ENCODE peak calls at places on chromosomes 2 and 18, in eight cellular contexts. One of them, this sample, is unnamed.

GRCh38 chr2:156341482-156342251 is 9.1 kb upstream of the NR4A2 start:
- DNase-seq in hepatocyte: peak
- DNase-seq in heart right ventricle: peak
- DNase-seq in MG63: peak
- DNase-seq in T-helper 1 cell: peak
- DNase-seq in memory B cell: peak
- DNase-seq in activated CD4-positive, alpha-beta memory T cell treated with anti-CD3 and anti-CD28 coated beads for 36 hours: peak
- DNase-seq in naive thymus-derived CD8-positive, alpha-beta T cell: peak
- DNase-seq in this sample: peak

GRCh38 chr2:16613475-16613874 is 52.2 kb downstream of the CYRIA start:
- DNase-seq in T-helper 1 cell: no peak
- DNase-seq in hepatocyte: peak
- DNase-seq in heart right ventricle: no peak
- DNase-seq in memory B cell: peak
- DNase-seq in naive thymus-derived CD8-positive, alpha-beta T cell: no peak
- DNase-seq in activated CD4-positive, alpha-beta memory T cell treated with anti-CD3 and anti-CD28 coated beads for 36 hours: no peak
- DNase-seq in MG63: no peak
- DNase-seq in this sample: no peak

GRCh38 chr2:127843677-127844076 is 14.3 kb downstream of the POLR2D start:
- DNase-seq in naive thymus-derived CD8-positive, alpha-beta T cell: no peak
- DNase-seq in hepatocyte: no peak
- DNase-seq in heart right ventricle: no peak
- DNase-seq in activated CD4-positive, alpha-beta memory T cell treated with anti-CD3 and anti-CD28 coated beads for 36 hours: no peak
- DNase-seq in MG63: no peak
- DNase-seq in T-helper 1 cell: no peak
- DNase-seq in memory B cell: no peak
- DNase-seq in this sample: no peak

GRCh38 chr18:59715966-59716369 is 18.7 kb upstream of the CCBE1 start:
- DNase-seq in hepatocyte: no peak
- DNase-seq in naive thymus-derived CD8-positive, alpha-beta T cell: no peak
- DNase-seq in heart right ventricle: no peak
- DNase-seq in MG63: peak
- DNase-seq in memory B cell: no peak
- DNase-seq in activated CD4-positive, alpha-beta memory T cell treated with anti-CD3 and anti-CD28 coated beads for 36 hours: no peak
- DNase-seq in T-helper 1 cell: no peak
- DNase-seq in this sample: peak

GRCh38 chr2:153766415-153766814 is 105.3 kb upstream of the GALNT13 start:
- DNase-seq in T-helper 1 cell: no peak
- DNase-seq in hepatocyte: no peak
- DNase-seq in heart right ventricle: no peak
- DNase-seq in MG63: no peak
- DNase-seq in memory B cell: no peak
- DNase-seq in activated CD4-positive, alpha-beta memory T cell treated with anti-CD3 and anti-CD28 coated beads for 36 hours: no peak
- DNase-seq in naive thymus-derived CD8-positive, alpha-beta T cell: no peak
- DNase-seq in this sample: no peak

GRCh38 chr18:26405190-26405781 is 143.1 kb downstream of the KCTD1 start:
- DNase-seq in T-helper 1 cell: no peak
- DNase-seq in heart right ventricle: peak
- DNase-seq in naive thymus-derived CD8-positive, alpha-beta T cell: no peak
- DNase-seq in activated CD4-positive, alpha-beta memory T cell treated with anti-CD3 and anti-CD28 coated beads for 36 hours: peak
- DNase-seq in hepatocyte: peak
- DNase-seq in MG63: peak
- DNase-seq in memory B cell: no peak
- DNase-seq in this sample: peak

GRCh38 chr18:9708882-9709877 is 1.1 kb downstream of the RAB31 start:
- DNase-seq in naive thymus-derived CD8-positive, alpha-beta T cell: no peak
- DNase-seq in hepatocyte: peak
- DNase-seq in memory B cell: peak
- DNase-seq in activated CD4-positive, alpha-beta memory T cell treated with anti-CD3 and anti-CD28 coated beads for 36 hours: peak
- DNase-seq in T-helper 1 cell: no peak
- DNase-seq in heart right ventricle: peak
- DNase-seq in MG63: no peak
- DNase-seq in this sample: peak

GRCh38 chr2:195612515-195613495 is 44.2 kb upstream of the SLC39A10 start:
- DNase-seq in hepatocyte: peak
- DNase-seq in memory B cell: no peak
- DNase-seq in naive thymus-derived CD8-positive, alpha-beta T cell: no peak
- DNase-seq in T-helper 1 cell: no peak
- DNase-seq in MG63: no peak
- DNase-seq in activated CD4-positive, alpha-beta memory T cell treated with anti-CD3 and anti-CD28 coated beads for 36 hours: no peak
- DNase-seq in heart right ventricle: no peak
- DNase-seq in this sample: peak

GRCh38 chr18:10139783-10140410 is 226.1 kb downstream of the VAPA start:
- DNase-seq in memory B cell: no peak
- DNase-seq in heart right ventricle: no peak
- DNase-seq in naive thymus-derived CD8-positive, alpha-beta T cell: no peak
- DNase-seq in hepatocyte: peak
- DNase-seq in MG63: no peak
- DNase-seq in activated CD4-positive, alpha-beta memory T cell treated with anti-CD3 and anti-CD28 coated beads for 36 hours: no peak
- DNase-seq in T-helper 1 cell: no peak
- DNase-seq in this sample: peak

GRCh38 chr2:120605231-120605935 is 130.3 kb upstream of the GLI2 start:
- DNase-seq in heart right ventricle: no peak
- DNase-seq in MG63: no peak
- DNase-seq in T-helper 1 cell: no peak
- DNase-seq in memory B cell: no peak
- DNase-seq in hepatocyte: no peak
- DNase-seq in naive thymus-derived CD8-positive, alpha-beta T cell: no peak
- DNase-seq in activated CD4-positive, alpha-beta memory T cell treated with anti-CD3 and anti-CD28 coated beads for 36 hours: no peak
- DNase-seq in this sample: no peak

GRCh38 chr18:35756506-35757117 is 175.1 kb downstream of the GALNT1 start:
- DNase-seq in memory B cell: peak
- DNase-seq in activated CD4-positive, alpha-beta memory T cell treated with anti-CD3 and anti-CD28 coated beads for 36 hours: peak
- DNase-seq in MG63: peak
- DNase-seq in naive thymus-derived CD8-positive, alpha-beta T cell: peak
- DNase-seq in hepatocyte: peak
- DNase-seq in T-helper 1 cell: peak
- DNase-seq in heart right ventricle: no peak
- DNase-seq in this sample: peak

GRCh38 chr2:128091691-128092050 is 671 bp downstream of the UGGT1 start:
- DNase-seq in heart right ventricle: no peak
- DNase-seq in naive thymus-derived CD8-positive, alpha-beta T cell: peak
- DNase-seq in activated CD4-positive, alpha-beta memory T cell treated with anti-CD3 and anti-CD28 coated beads for 36 hours: peak
- DNase-seq in memory B cell: no peak
- DNase-seq in T-helper 1 cell: no peak
- DNase-seq in MG63: no peak
- DNase-seq in hepatocyte: no peak
- DNase-seq in this sample: no peak

GRCh38 chr2:120702061-120702460 is 33.6 kb upstream of the GLI2 start:
- DNase-seq in MG63: no peak
- DNase-seq in naive thymus-derived CD8-positive, alpha-beta T cell: no peak
- DNase-seq in activated CD4-positive, alpha-beta memory T cell treated with anti-CD3 and anti-CD28 coated beads for 36 hours: no peak
- DNase-seq in T-helper 1 cell: no peak
- DNase-seq in heart right ventricle: no peak
- DNase-seq in memory B cell: no peak
- DNase-seq in hepatocyte: no peak
- DNase-seq in this sample: no peak

GRCh38 chr2:195498176-195498575 is 158.8 kb upstream of the SLC39A10 start:
- DNase-seq in hepatocyte: peak
- DNase-seq in MG63: peak
- DNase-seq in activated CD4-positive, alpha-beta memory T cell treated with anti-CD3 and anti-CD28 coated beads for 36 hours: peak
- DNase-seq in T-helper 1 cell: peak
- DNase-seq in memory B cell: peak
- DNase-seq in heart right ventricle: no peak
- DNase-seq in naive thymus-derived CD8-positive, alpha-beta T cell: peak
- DNase-seq in this sample: no peak

GRCh38 chr2:95305341-95306058 is 8.4 kb downstream of the KCNIP3 start:
- DNase-seq in activated CD4-positive, alpha-beta memory T cell treated with anti-CD3 and anti-CD28 coated beads for 36 hours: no peak
- DNase-seq in naive thymus-derived CD8-positive, alpha-beta T cell: no peak
- DNase-seq in memory B cell: no peak
- DNase-seq in MG63: peak
- DNase-seq in T-helper 1 cell: no peak
- DNase-seq in heart right ventricle: no peak
- DNase-seq in hepatocyte: no peak
- DNase-seq in this sample: no peak

GRCh38 chr2:189798312-189799029 is 14.2 kb downstream of the PMS1 start:
- DNase-seq in memory B cell: no peak
- DNase-seq in activated CD4-positive, alpha-beta memory T cell treated with anti-CD3 and anti-CD28 coated beads for 36 hours: no peak
- DNase-seq in MG63: no peak
- DNase-seq in T-helper 1 cell: no peak
- DNase-seq in naive thymus-derived CD8-positive, alpha-beta T cell: no peak
- DNase-seq in heart right ventricle: no peak
- DNase-seq in hepatocyte: peak
- DNase-seq in this sample: no peak

GRCh38 chr2:188798159-188798558 is 176.0 kb upstream of the COL3A1 start:
- DNase-seq in T-helper 1 cell: no peak
- DNase-seq in activated CD4-positive, alpha-beta memory T cell treated with anti-CD3 and anti-CD28 coated beads for 36 hours: no peak
- DNase-seq in memory B cell: no peak
- DNase-seq in naive thymus-derived CD8-positive, alpha-beta T cell: no peak
- DNase-seq in heart right ventricle: no peak
- DNase-seq in MG63: peak
- DNase-seq in hepatocyte: peak
- DNase-seq in this sample: no peak

GRCh38 chr2:12167525-12168317 is 421.3 kb downstream of the LPIN1 start:
- DNase-seq in heart right ventricle: peak
- DNase-seq in naive thymus-derived CD8-positive, alpha-beta T cell: no peak
- DNase-seq in T-helper 1 cell: no peak
- DNase-seq in MG63: no peak
- DNase-seq in hepatocyte: no peak
- DNase-seq in activated CD4-positive, alpha-beta memory T cell treated with anti-CD3 and anti-CD28 coated beads for 36 hours: no peak
- DNase-seq in memory B cell: no peak
- DNase-seq in this sample: no peak

GRCh38 chr2:229273384-229274338 is 2.6 kb upstream of the PID1 start:
- DNase-seq in activated CD4-positive, alpha-beta memory T cell treated with anti-CD3 and anti-CD28 coated beads for 36 hours: no peak
- DNase-seq in MG63: peak
- DNase-seq in naive thymus-derived CD8-positive, alpha-beta T cell: no peak
- DNase-seq in memory B cell: no peak
- DNase-seq in hepatocyte: peak
- DNase-seq in T-helper 1 cell: no peak
- DNase-seq in heart right ventricle: peak
- DNase-seq in this sample: peak

GRCh38 chr2:28344756-28345291 is 47.8 kb upstream of the FOSL2 start:
- DNase-seq in heart right ventricle: no peak
- DNase-seq in MG63: no peak
- DNase-seq in activated CD4-positive, alpha-beta memory T cell treated with anti-CD3 and anti-CD28 coated beads for 36 hours: no peak
- DNase-seq in hepatocyte: no peak
- DNase-seq in naive thymus-derived CD8-positive, alpha-beta T cell: no peak
- DNase-seq in memory B cell: no peak
- DNase-seq in T-helper 1 cell: no peak
- DNase-seq in this sample: no peak

GRCh38 chr2:96501471-96501874 is 3.7 kb downstream of the NEURL3 start:
- DNase-seq in activated CD4-positive, alpha-beta memory T cell treated with anti-CD3 and anti-CD28 coated beads for 36 hours: peak
- DNase-seq in naive thymus-derived CD8-positive, alpha-beta T cell: no peak
- DNase-seq in hepatocyte: peak
- DNase-seq in T-helper 1 cell: no peak
- DNase-seq in MG63: no peak
- DNase-seq in memory B cell: peak
- DNase-seq in heart right ventricle: no peak
- DNase-seq in this sample: no peak

GRCh38 chr18:11883153-11883552 is 25.0 kb downstream of the MPPE1 start:
- DNase-seq in activated CD4-positive, alpha-beta memory T cell treated with anti-CD3 and anti-CD28 coated beads for 36 hours: no peak
- DNase-seq in MG63: no peak
- DNase-seq in naive thymus-derived CD8-positive, alpha-beta T cell: no peak
- DNase-seq in memory B cell: peak
- DNase-seq in T-helper 1 cell: no peak
- DNase-seq in heart right ventricle: no peak
- DNase-seq in hepatocyte: no peak
- DNase-seq in this sample: no peak

GRCh38 chr2:207241198-207241597 is 75.5 kb upstream of the KLF7 start:
- DNase-seq in memory B cell: no peak
- DNase-seq in MG63: peak
- DNase-seq in heart right ventricle: no peak
- DNase-seq in hepatocyte: no peak
- DNase-seq in naive thymus-derived CD8-positive, alpha-beta T cell: no peak
- DNase-seq in activated CD4-positive, alpha-beta memory T cell treated with anti-CD3 and anti-CD28 coated beads for 36 hours: peak
- DNase-seq in T-helper 1 cell: no peak
- DNase-seq in this sample: peak

GRCh38 chr18:9434240-9434701 is 41.0 kb upstream of the RALBP1 start:
- DNase-seq in naive thymus-derived CD8-positive, alpha-beta T cell: no peak
- DNase-seq in MG63: no peak
- DNase-seq in heart right ventricle: no peak
- DNase-seq in T-helper 1 cell: no peak
- DNase-seq in hepatocyte: no peak
- DNase-seq in activated CD4-positive, alpha-beta memory T cell treated with anti-CD3 and anti-CD28 coated beads for 36 hours: no peak
- DNase-seq in memory B cell: no peak
- DNase-seq in this sample: no peak

GRCh38 chr2:104734937-104735586 is 118.9 kb upstream of the POU3F3 start:
- DNase-seq in memory B cell: no peak
- DNase-seq in activated CD4-positive, alpha-beta memory T cell treated with anti-CD3 and anti-CD28 coated beads for 36 hours: no peak
- DNase-seq in naive thymus-derived CD8-positive, alpha-beta T cell: no peak
- DNase-seq in T-helper 1 cell: no peak
- DNase-seq in MG63: no peak
- DNase-seq in hepatocyte: no peak
- DNase-seq in heart right ventricle: no peak
- DNase-seq in this sample: peak

GRCh38 chr2:85468704-85469349 is 50.3 kb downstream of the SH2D6 start:
- DNase-seq in heart right ventricle: no peak
- DNase-seq in memory B cell: no peak
- DNase-seq in hepatocyte: peak
- DNase-seq in T-helper 1 cell: no peak
- DNase-seq in naive thymus-derived CD8-positive, alpha-beta T cell: no peak
- DNase-seq in activated CD4-positive, alpha-beta memory T cell treated with anti-CD3 and anti-CD28 coated beads for 36 hours: no peak
- DNase-seq in MG63: peak
- DNase-seq in this sample: peak

GRCh38 chr2:98269274-98269673 is 77.0 kb upstream of the CNGA3 start:
- DNase-seq in heart right ventricle: no peak
- DNase-seq in activated CD4-positive, alpha-beta memory T cell treated with anti-CD3 and anti-CD28 coated beads for 36 hours: no peak
- DNase-seq in MG63: no peak
- DNase-seq in hepatocyte: peak
- DNase-seq in naive thymus-derived CD8-positive, alpha-beta T cell: no peak
- DNase-seq in memory B cell: peak
- DNase-seq in T-helper 1 cell: no peak
- DNase-seq in this sample: peak